ENCODE peak calls at places on chromosomes 6 and 20, in eight cellular contexts. I, N, X, C, F, M, V and U are unnamed samples.

GRCh38 chr6:168285456-168285855 is 34.1 kb downstream of the DACT2 start:
- DNase-seq in F (no peak), X (no peak), M (no peak), N (no peak), I (no peak), C (no peak), V (no peak), U (no peak)

GRCh38 chr6:12769556-12770255 is 53.1 kb downstream of the PHACTR1 start:
- DNase-seq in C (no peak), N (no peak), V (no peak), M (no peak), I (no peak), X (no peak), F (no peak), U (no peak)

GRCh38 chr6:166907373-166907841 is 48.9 kb downstream of the RNASET2 start:
- DNase-seq in X (no peak), M (no peak), I (no peak), C (no peak), V (no peak), F (no peak), N (no peak), U (no peak)

GRCh38 chr6:41426438-41426851 is 91.0 kb downstream of the NCR2 start:
- DNase-seq in C (no peak), M (no peak), V (no peak), N (peak; percentile 80), I (peak; percentile 20), F (no peak), X (no peak), U (no peak)

GRCh38 chr20:16699287-16699686 is 30.5 kb upstream of the SNRPB2 start:
- DNase-seq in I (no peak), V (no peak), X (no peak), M (no peak), F (no peak), N (no peak), C (no peak), U (no peak)

GRCh38 chr6:168196881-168197635 is 118.0 kb upstream of the FRMD1 start:
- DNase-seq in C (no peak), N (peak; percentile 42), X (no peak), F (no peak), I (no peak), M (no peak), V (no peak), U (no peak)

GRCh38 chr6:30490031-30490876 is 945 bp downstream of the HLA-E start:
- DNase-seq in F (peak; percentile 79), N (peak; percentile 94), M (peak; percentile 57), V (peak; percentile 68), I (peak; percentile 74), C (no peak), X (peak; percentile 62), U (no peak)

GRCh38 chr20:31494131-31494530 is 19.0 kb downstream of the REM1 start:
- DNase-seq in M (peak; percentile 45), F (no peak), C (peak; percentile 43), N (peak; percentile 90), I (peak; percentile 73), X (no peak), V (no peak), U (no peak)

GRCh38 chr20:49479785-49480184 is 2.7 kb downstream of the KCNB1 start:
- DNase-seq in X (no peak), V (no peak), C (no peak), M (no peak), I (no peak), F (no peak), N (peak; percentile 42), U (no peak)

GRCh38 chr6:52635049-52635577 is 35.8 kb upstream of the TMEM14A start:
- DNase-seq in F (no peak), C (no peak), N (no peak), I (peak; percentile 30), M (no peak), X (no peak), V (no peak), U (no peak)

GRCh38 chr6:105320766-105321165 is 82.1 kb downstream of the PREP start:
- DNase-seq in F (no peak), V (no peak), I (no peak), M (no peak), X (no peak), N (no peak), C (no peak), U (no peak)

GRCh38 chr6:5090603-5091002 is 5.5 kb downstream of the PPP1R3G start:
- DNase-seq in I (no peak), F (no peak), M (no peak), X (no peak), V (no peak), C (no peak), N (no peak), U (no peak)

GRCh38 chr6:17054647-17055046 is 47.2 kb upstream of the STMND1 start:
- DNase-seq in I (no peak), M (peak; percentile 31), F (no peak), N (no peak), X (no peak), C (no peak), V (no peak), U (no peak)

GRCh38 chr20:14333734-14334133 is 3.7 kb downstream of the FLRT3 start:
- DNase-seq in F (no peak), X (no peak), M (no peak), V (no peak), C (no peak), I (no peak), N (no peak), U (no peak)
- H3K4me3 ChIP-seq in F (no peak overlapping the region), X (no peak overlapping the region), M (no peak overlapping the region), V (peak overlapping the region; percentile 64), C (peak overlapping the region; percentile 67), I (peak overlapping the region; percentile 12), N (peak overlapping the region; percentile 88), U (no peak overlapping the region)

GRCh38 chr20:43452404-43453126 is 5.1 kb upstream of the SRSF6 start:
- DNase-seq in M (no peak), N (no peak), V (no peak), F (no peak), I (no peak), C (no peak), X (no peak), U (no peak)

GRCh38 chr20:43448748-43449535 is 8.8 kb upstream of the SRSF6 start:
- DNase-seq in X (no peak), C (peak; percentile 72), F (no peak), M (peak; percentile 59), V (no peak), I (peak; percentile 55), N (peak; percentile 82), U (peak; percentile 25)

GRCh38 chr20:43446361-43446879 is 11.3 kb upstream of the SRSF6 start:
- DNase-seq in V (no peak), C (no peak), X (no peak), N (no peak), I (no peak), M (no peak), F (no peak), U (no peak)

GRCh38 chr20:43456809-43457639 is 672 bp upstream of the SRSF6 start:
- DNase-seq in M (peak; percentile 86), X (peak; percentile 84), F (peak; percentile 79), V (peak; percentile 85), C (peak; percentile 96), N (peak; percentile 96), I (peak; percentile 94), U (peak; percentile 92)

GRCh38 chr20:43451400-43451799 is 6.3 kb upstream of the SRSF6 start:
- DNase-seq in V (no peak), M (no peak), X (no peak), C (no peak), N (no peak), I (no peak), F (no peak), U (no peak)
- TF ChIP-seq CTCF in V (no peak), M (no peak), X (no peak), C (no peak), N (no peak), I (no peak), F (no peak), U (no peak)

DNA sequence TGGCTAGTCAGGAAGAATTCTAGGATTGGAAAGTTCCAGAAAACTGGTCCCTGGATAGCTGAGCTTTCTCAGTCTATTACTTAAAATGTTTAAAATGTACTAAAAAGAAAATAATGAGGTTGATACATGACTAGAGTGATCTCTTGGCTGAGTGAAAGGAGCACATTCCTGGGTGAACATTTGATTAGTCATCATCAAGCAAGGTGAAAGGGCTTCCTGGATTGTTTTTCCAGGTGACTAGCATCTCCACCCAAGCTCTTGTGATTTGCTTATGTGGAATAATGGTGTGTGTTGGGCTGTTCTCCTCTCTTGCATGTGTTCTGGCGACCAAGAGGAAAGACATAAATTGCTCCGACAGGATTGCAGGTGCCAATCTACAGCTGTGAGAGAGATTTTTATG is 42.9 kb downstream of the PKIB start:
- DNase-seq in I (no peak), F (no peak), V (no peak), C (no peak), M (peak; percentile 15), X (no peak), N (no peak), U (no peak)
- H3K4me1 ChIP-seq in I (no peaks in the 10 kb centered on the region), F (no peaks in the 10 kb centered on the region), V (no peaks in the 10 kb centered on the region), C (peaks cover 15% of the 10 kb centered on the region), M (peaks cover 58% of the 10 kb centered on the region), X (no peaks in the 10 kb centered on the region), N (no peaks in the 10 kb centered on the region), U (no peaks in the 10 kb centered on the region)

DNA sequence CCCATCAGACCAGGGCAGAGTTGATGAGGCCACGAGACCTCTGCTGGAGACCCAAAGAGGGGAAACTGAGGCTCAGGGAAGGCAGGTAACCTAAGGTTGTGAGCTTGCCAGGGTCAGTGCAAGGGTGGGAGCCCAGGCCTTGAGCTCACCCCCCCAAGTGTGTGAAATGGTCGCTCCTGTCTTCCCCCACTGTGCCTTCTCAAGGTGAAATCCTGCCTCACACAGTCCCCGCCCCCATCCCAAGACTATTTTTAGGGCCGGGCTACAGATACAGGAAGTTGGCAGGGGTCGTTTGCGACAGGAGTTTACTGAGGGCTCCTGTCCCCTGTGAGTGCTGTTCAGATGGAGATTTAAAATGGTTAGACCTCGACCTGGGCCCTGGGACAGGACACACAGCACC is 18.7 kb upstream of the GATA5 start:
- DNase-seq in N (no peak), I (no peak), X (no peak), M (no peak), F (no peak), V (no peak), C (no peak), U (no peak)
- H3K4me3 ChIP-seq in N (no peak overlapping the region), I (no peak overlapping the region), X (no peak overlapping the region), M (no peak overlapping the region), F (no peak overlapping the region), V (peak overlapping the region; percentile 25), C (no peak overlapping the region), U (no peak overlapping the region)

DNA sequence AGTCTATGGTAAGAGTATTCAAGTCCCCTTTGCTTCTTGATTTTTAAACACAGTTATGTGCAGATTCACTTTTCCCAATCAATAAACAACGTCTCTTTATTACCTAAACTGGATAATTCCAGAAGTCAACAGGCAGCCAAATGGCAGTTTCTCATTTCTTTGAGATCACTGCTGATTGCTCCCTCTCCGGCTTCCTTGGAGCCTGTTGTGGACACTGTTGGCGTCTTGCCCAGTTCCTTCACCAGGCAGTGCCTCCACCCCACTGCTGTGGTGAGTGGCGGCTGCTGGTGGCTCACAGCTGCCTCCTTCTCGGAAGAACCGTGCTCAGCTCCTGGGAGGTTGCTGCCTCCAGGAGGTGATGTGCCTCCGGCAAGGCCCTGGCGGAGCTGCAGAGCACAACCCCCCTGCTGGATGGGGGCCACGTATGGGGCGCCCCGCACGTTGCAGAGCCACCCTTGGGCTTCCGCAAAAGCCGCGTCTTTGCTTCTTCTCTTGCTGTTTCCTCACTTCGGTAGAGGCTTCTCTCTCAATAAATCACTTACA is 105.1 kb upstream of the CNKSR3 start:
- DNase-seq in C (peak; percentile 85), I (peak; percentile 89), M (peak; percentile 74), V (peak; percentile 28), X (peak; percentile 57), N (peak; percentile 59), F (peak; percentile 65), U (peak; percentile 89)
- TF ChIP-seq CTCF in C (no peak), I (peak; percentile 26), M (no peak), V (no peak), X (no peak), N (no peak), F (no peak), U (no peak)